ENCODE peak calls at places on chromosomes 12 and 14, in six cellular contexts. R is transverse colon, O is suprapubic skin, N is A549, W is tibial nerve, E is sigmoid colon. P is an unnamed sample.

GRCh38 chr12:124919646-124920352 is 5.3 kb upstream of the UBC start:
- DNase-seq in R (no peak), E (peak; percentile 54), W (no peak), O (no peak), N (peak; percentile 67), P (no peak)

GRCh38 chr14:51185180-51185579 is 54.9 kb upstream of the TMX1 start:
- DNase-seq in W (no peak), E (no peak), R (no peak), N (no peak), O (no peak), P (no peak)

GRCh38 chr14:52267501-52268190 is at the start of gene PTGDR:
- DNase-seq in W (no peak), O (no peak), N (no peak), E (no peak), R (peak; percentile 82), P (peak; percentile 85)

GRCh38 chr14:33950320-33951182 is at the start of gene EGLN3:
- DNase-seq in R (peak; percentile 93), O (peak; percentile 92), E (peak; percentile 95), W (peak; percentile 58), N (peak; percentile 83), P (peak; percentile 97)

GRCh38 chr12:58419905-58420304 is 478.5 kb downstream of the ATP23 start:
- DNase-seq in N (no peak), O (no peak), R (no peak), W (no peak), E (no peak), P (no peak)

GRCh38 chr12:1922985-1923384 is 4.5 kb upstream of the CACNA2D4 start:
- DNase-seq in O (no peak), N (no peak), W (no peak), E (no peak), R (no peak), P (no peak)

GRCh38 chr14:89186850-89187376 is 230.1 kb downstream of the FOXN3 start:
- DNase-seq in R (no peak), E (no peak), N (no peak), W (no peak), O (no peak), P (no peak)

GRCh38 chr14:45089813-45090212 is 5.9 kb downstream of the PRPF39 start:
- DNase-seq in N (no peak), O (no peak), W (no peak), E (no peak), R (no peak), P (no peak)

GRCh38 chr12:15963271-15963670 is 52.1 kb downstream of the DERA start:
- DNase-seq in E (no peak), N (no peak), R (no peak), O (no peak), W (no peak), P (no peak)

GRCh38 chr14:65832431-65833253 is 420.1 kb downstream of the FUT8 start:
- DNase-seq in N (no peak), R (no peak), W (no peak), O (no peak), E (no peak), P (no peak)

GRCh38 chr12:94169966-94170689 is 21.8 kb downstream of the PLXNC1 start:
- DNase-seq in R (no peak), E (no peak), N (no peak), O (no peak), W (no peak), P (no peak)

GRCh38 chr14:100268591-100269207 is 29.8 kb downstream of the YY1 start:
- DNase-seq in R (no peak), W (no peak), N (no peak), O (no peak), E (no peak), P (no peak)

GRCh38 chr12:49342914-49343731 is 3.6 kb upstream of the DNAJC22 start:
- DNase-seq in O (peak; percentile 63), W (no peak), E (peak; percentile 65), N (peak; percentile 35), R (no peak), P (peak; percentile 87)

GRCh38 chr14:27573018-27573417 is 975.2 kb upstream of the NOVA1 start:
- DNase-seq in R (no peak), W (no peak), E (no peak), O (no peak), N (no peak), P (no peak)

GRCh38 chr12:65113621-65114035 is 7.5 kb downstream of the WIF1 start:
- DNase-seq in W (no peak), O (no peak), R (no peak), E (no peak), N (no peak), P (no peak)
- TF ChIP-seq EP300 in W (no peak), O (no peak), R (no peak), E (no peak), N (no peak), P (no peak)

DNA sequence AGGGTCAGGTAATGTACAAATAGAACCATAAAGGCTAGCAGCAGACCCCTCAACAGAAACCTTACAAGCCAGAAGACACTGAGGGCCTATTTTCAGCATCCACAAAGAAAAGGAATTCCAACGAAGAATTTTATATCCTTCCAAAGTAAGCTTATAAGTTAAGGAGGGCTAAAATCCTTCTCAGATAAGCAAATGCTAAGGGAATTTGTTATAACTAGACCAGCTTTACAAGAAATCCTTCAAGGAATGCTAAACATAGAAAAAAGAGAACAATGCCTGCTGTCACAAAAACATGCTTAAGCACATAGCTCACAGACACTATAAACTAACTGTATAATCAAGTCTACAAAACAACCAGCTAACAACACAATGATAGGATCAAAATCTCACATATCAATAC is 130.7 kb upstream of the RPL10L start:
- DNase-seq in R (no peak), O (no peak), W (no peak), E (no peak), N (no peak), P (no peak)
- TF ChIP-seq EP300 in R (no peak), O (no peak), W (no peak), E (no peak), N (no peak), P (no peak)

DNA sequence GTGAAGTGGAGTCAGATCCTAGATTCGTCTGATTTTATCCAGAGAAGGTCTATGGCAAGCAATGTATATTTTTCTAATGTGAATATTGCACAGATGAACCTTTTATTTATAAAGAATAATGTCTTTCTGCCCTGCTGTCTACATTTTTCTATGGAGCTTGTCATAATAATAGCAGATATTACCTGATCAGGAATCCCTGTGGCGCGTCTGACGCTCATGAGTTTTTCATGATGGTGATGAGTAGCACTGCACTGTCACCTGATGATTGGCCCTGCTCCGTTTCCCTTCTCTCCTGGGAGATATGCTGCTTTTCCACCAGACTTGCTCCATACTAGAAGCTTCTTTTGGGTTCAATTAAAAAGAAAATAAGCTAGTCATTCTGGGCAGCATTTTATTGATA is 20.5 kb downstream of the CINP start:
- DNase-seq in O (no peak), E (no peak), R (no peak), W (no peak), N (no peak), P (no peak)
- TF ChIP-seq EP300 in O (no peak), E (no peak), R (no peak), W (no peak), N (no peak), P (no peak)

DNA sequence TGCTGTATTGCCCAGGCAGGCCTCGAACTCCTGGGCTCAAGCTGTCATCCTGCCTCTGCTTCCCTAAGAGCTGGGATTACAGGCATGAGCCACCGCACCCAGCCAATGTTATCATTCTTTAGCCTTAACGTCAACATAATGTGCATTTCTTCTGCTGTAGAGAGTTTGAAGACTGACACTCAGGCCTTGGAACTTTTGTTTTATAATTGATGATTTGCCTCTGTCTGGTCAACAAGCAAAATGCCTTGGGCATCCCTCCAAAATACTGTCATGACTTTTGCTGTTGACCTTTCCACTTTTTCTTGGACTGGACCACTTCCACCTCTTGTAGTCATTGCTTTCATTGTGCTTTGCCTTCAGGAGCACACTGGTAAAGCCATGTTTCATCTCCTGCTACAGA is 29.0 kb downstream of the FAM234B start:
- DNase-seq in E (no peak), O (no peak), W (no peak), R (no peak), N (no peak), P (no peak)
- TF ChIP-seq EP300 in E (no peak), O (no peak), W (no peak), R (no peak), N (no peak), P (no peak)

GRCh38 chr12:63420206-63420644 is 248.1 kb downstream of the DPY19L2 start:
- DNase-seq in N (peak; percentile 76), R (peak; percentile 33), W (no peak), E (no peak), O (no peak), P (no peak)
- TF ChIP-seq EP300 in N (no peak), R (no peak), W (no peak), E (no peak), O (no peak), P (no peak)

GRCh38 chr14:54106802-54107377 is 150.3 kb upstream of the BMP4 start:
- DNase-seq in W (no peak), R (no peak), O (no peak), E (no peak), N (no peak), P (no peak)
- TF ChIP-seq EP300 in W (no peak), R (no peak), O (no peak), E (no peak), N (no peak), P (no peak)

DNA sequence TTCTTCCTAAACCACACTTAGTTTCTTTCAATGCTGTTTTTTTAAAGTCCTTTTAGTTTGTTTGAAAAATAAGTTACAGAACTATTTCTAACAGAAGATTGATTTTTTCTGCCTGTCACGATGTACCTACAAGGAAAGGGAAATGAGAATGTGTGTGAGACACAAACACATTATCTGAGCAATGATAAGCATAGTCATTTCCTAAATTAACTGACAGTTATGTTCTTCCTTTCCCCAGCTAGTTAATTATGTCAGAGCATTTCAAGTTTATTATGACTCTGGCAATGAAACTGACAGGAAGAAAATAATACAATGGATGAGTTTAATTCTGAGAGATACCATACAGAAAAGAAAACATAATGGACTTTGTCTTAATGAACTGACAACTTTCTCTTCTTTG is 21.3 kb upstream of the LDHB start:
- DNase-seq in E (no peak), W (no peak), R (no peak), O (no peak), N (no peak), P (no peak)
- TF ChIP-seq EP300 in E (no peak), W (no peak), R (no peak), O (no peak), N (no peak), P (no peak)

GRCh38 chr12:75795125-75795524 is 236.5 kb downstream of the PHLDA1 start:
- DNase-seq in W (no peak), E (no peak), R (no peak), O (no peak), N (no peak), P (no peak)

GRCh38 chr12:75792687-75793086 is 238.9 kb downstream of the PHLDA1 start:
- DNase-seq in E (no peak), W (no peak), R (no peak), O (no peak), N (no peak), P (no peak)

GRCh38 chr12:75798527-75798926 is 233.0 kb downstream of the PHLDA1 start:
- DNase-seq in W (no peak), R (no peak), E (no peak), O (no peak), N (no peak), P (no peak)
- TF ChIP-seq EP300 in W (no peak), R (no peak), E (no peak), O (no peak), N (no peak), P (no peak)